ENCODE peak calls at places on chromosomes 3 and 15, in ten cellular contexts. G, O, I, X, A, P, M, E, Z and L are unnamed samples.
A peak's percentile ranks its signal among the peaks of the same experiment; 100 is the strongest.

GRCh38 chr15:99305761-99306505 is 54.7 kb downstream of the LRRC28 start:
- DNase-seq in G (no peak), O (peak; percentile 31), I (no peak), X (peak; percentile 67), A (peak; percentile 64), P (peak; percentile 34), M (no peak), E (peak; percentile 92), Z (no peak), L (no peak)

GRCh38 chr15:60993008-60993407 is 236.1 kb downstream of the RORA start:
- DNase-seq in G (no peak), O (no peak), I (no peak), X (no peak), A (no peak), P (no peak), M (no peak), E (no peak), Z (no peak), L (no peak)

GRCh38 chr3:65617787-65618186 is 420.9 kb downstream of the MAGI1 start:
- DNase-seq in G (no peak), O (no peak), I (no peak), X (no peak), A (no peak), P (no peak), M (no peak), E (no peak), Z (no peak), L (no peak)

GRCh38 chr3:3559786-3560185 is 239.4 kb upstream of the LRRN1 start:
- DNase-seq in G (no peak), O (no peak), I (no peak), X (no peak), A (no peak), P (no peak), M (no peak), E (no peak), Z (no peak), L (no peak)

GRCh38 chr15:28989239-28989830 is 103.6 kb downstream of the APBA2 start:
- DNase-seq in G (peak; percentile 79), O (no peak), I (peak; percentile 70), X (no peak), A (peak; percentile 19), P (no peak), M (no peak), E (no peak), Z (no peak), L (peak; percentile 71)

GRCh38 chr3:29185706-29186105 is 95.2 kb upstream of the RBMS3 start:
- DNase-seq in G (no peak), O (no peak), I (no peak), X (no peak), A (no peak), P (no peak), M (no peak), E (no peak), Z (no peak), L (no peak)

GRCh38 chr15:61099030-61099800 is 129.9 kb downstream of the RORA start:
- DNase-seq in G (no peak), O (no peak), I (no peak), X (no peak), A (no peak), P (no peak), M (no peak), E (no peak), Z (no peak), L (no peak)

GRCh38 chr3:111690242-111690641 is 95.1 kb upstream of the ZBED2 start:
- DNase-seq in G (no peak), O (no peak), I (no peak), X (no peak), A (no peak), P (no peak), M (no peak), E (no peak), Z (no peak), L (no peak)

GRCh38 chr15:41024141-41024540 is 70.9 kb downstream of the CHAC1 start:
- DNase-seq in G (no peak), O (no peak), I (no peak), X (no peak), A (no peak), P (no peak), M (no peak), E (no peak), Z (no peak), L (no peak)

GRCh38 chr15:46441294-46442062 is 806.6 kb downstream of the SQOR start:
- DNase-seq in G (no peak), O (no peak), I (no peak), X (no peak), A (no peak), P (no peak), M (no peak), E (no peak), Z (no peak), L (no peak)

GRCh38 chr3:150232992-150233451 is 175.1 kb upstream of the TSC22D2 start:
- DNase-seq in G (no peak), O (peak; percentile 35), I (peak; percentile 18), X (no peak), A (no peak), P (no peak), M (no peak), E (no peak), Z (no peak), L (no peak)

GRCh38 chr3:25783661-25784512 is 644 bp upstream of the NGLY1 start:
- DNase-seq in G (peak; percentile 37), O (peak; percentile 59), I (no peak), X (peak; percentile 76), A (peak; percentile 72), P (peak; percentile 51), M (no peak), E (peak; percentile 87), Z (no peak), L (peak; percentile 92)

GRCh38 chr3:71684752-71685151 is 40.5 kb downstream of the EIF4E3 start:
- DNase-seq in G (peak; percentile 51), O (peak; percentile 47), I (no peak), X (no peak), A (no peak), P (peak; percentile 19), M (no peak), E (no peak), Z (no peak), L (no peak)

GRCh38 chr3:36911990-36912804 is 32.7 kb downstream of the TRANK1 start:
- DNase-seq in G (no peak), O (no peak), I (no peak), X (peak; percentile 17), A (no peak), P (peak; percentile 20), M (peak; percentile 57), E (no peak), Z (peak; percentile 14), L (peak; percentile 25)

GRCh38 chr3:171480526-171480925 is 20.3 kb upstream of the TNIK start:
- DNase-seq in G (no peak), O (no peak), I (no peak), X (no peak), A (no peak), P (no peak), M (no peak), E (no peak), Z (no peak), L (no peak)

GRCh38 chr3:186070550-186070949 is 38.3 kb downstream of the ETV5 start:
- DNase-seq in G (no peak), O (no peak), I (no peak), X (no peak), A (no peak), P (no peak), M (no peak), E (no peak), Z (no peak), L (no peak)

GRCh38 chr3:121916189-121916588 is 22.0 kb downstream of the SLC15A2 start:
- DNase-seq in G (no peak), O (no peak), I (no peak), X (no peak), A (no peak), P (no peak), M (no peak), E (no peak), Z (no peak), L (no peak)

GRCh38 chr3:12799525-12800440 is 3.3 kb downstream of the CAND2 start:
- DNase-seq in G (no peak), O (no peak), I (no peak), X (peak; percentile 88), A (no peak), P (peak; percentile 45), M (no peak), E (peak; percentile 58), Z (no peak), L (no peak)
- H3K27ac ChIP-seq in G (no peak overlapping the region), O (no peak overlapping the region), I (no peak overlapping the region), X (no peak overlapping the region), A (no peak overlapping the region), P (peak overlapping the region; percentile 63), M (no peak overlapping the region), E (no peak overlapping the region), Z (no peak overlapping the region), L (no peak overlapping the region)

GRCh38 chr3:104911376-104911775 is 455.3 kb upstream of the ALCAM start:
- DNase-seq in G (no peak), O (no peak), I (no peak), X (no peak), A (no peak), P (no peak), M (no peak), E (no peak), Z (no peak), L (no peak)

GRCh38 chr3:104920512-104920911 is 446.2 kb upstream of the ALCAM start:
- DNase-seq in G (no peak), O (no peak), I (no peak), X (no peak), A (no peak), P (no peak), M (no peak), E (no peak), Z (no peak), L (no peak)

DNA sequence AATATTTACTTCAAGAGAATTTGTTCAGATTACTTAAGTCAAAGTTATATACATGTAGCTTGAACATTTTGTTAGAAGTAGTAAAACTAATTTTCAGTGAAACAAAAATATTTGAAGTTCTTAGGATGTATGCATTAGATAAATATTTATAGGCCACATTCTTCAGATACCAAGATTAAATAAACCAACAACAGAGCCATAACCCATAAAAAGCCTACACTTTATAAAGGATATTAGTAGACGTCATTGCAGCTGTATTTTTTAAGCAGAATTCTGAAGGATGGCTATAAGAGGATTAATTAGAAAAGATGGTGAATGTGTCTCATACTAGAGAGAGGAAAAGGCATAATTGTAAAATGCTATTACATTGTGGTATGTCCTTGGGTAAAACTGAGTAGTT is 449.7 kb upstream of the ALCAM start:
- DNase-seq in G (no peak), O (no peak), I (no peak), X (no peak), A (no peak), P (no peak), M (no peak), E (no peak), Z (no peak), L (no peak)
- H3K27ac ChIP-seq in G (no peak overlapping the region), O (no peak overlapping the region), I (no peak overlapping the region), X (no peak overlapping the region), A (no peak overlapping the region), P (no peak overlapping the region), M (no peak overlapping the region), E (no peak overlapping the region), Z (no peak overlapping the region), L (no peak overlapping the region)

GRCh38 chr3:138441256-138441655 is 6.8 kb downstream of the ESYT3 start:
- DNase-seq in G (no peak), O (no peak), I (no peak), X (no peak), A (no peak), P (no peak), M (no peak), E (peak; percentile 56), Z (no peak), L (peak; percentile 47)
- H3K27ac ChIP-seq in G (no peak overlapping the region), O (no peak overlapping the region), I (no peak overlapping the region), X (no peak overlapping the region), A (no peak overlapping the region), P (no peak overlapping the region), M (no peak overlapping the region), E (no peak overlapping the region), Z (no peak overlapping the region), L (no peak overlapping the region)

GRCh38 chr15:85412956-85413854 is 32.8 kb downstream of the AKAP13 start:
- DNase-seq in G (peak; percentile 5), O (peak; percentile 82), I (no peak), X (peak; percentile 61), A (no peak), P (peak; percentile 66), M (peak; percentile 80), E (no peak), Z (peak; percentile 58), L (peak; percentile 67)
- H3K27ac ChIP-seq in G (no peak overlapping the region), O (peak overlapping the region; percentile 40), I (no peak overlapping the region), X (peak overlapping the region; percentile 7), A (no peak overlapping the region), P (peak overlapping the region; percentile 54), M (no peak overlapping the region), E (no peak overlapping the region), Z (peak overlapping the region; percentile 51), L (no peak overlapping the region)